ENCODE peak calls at places on chromosomes 3 and 15, in nine cellular contexts. One of them, this sample, is unnamed. For H3K27me3, the result is how much of the 10 kb centered on the place peaks cover.

GRCh38 chr3:48273594-48274211 is 32.8 kb downstream of the ZNF589 start:
- DNase-seq in AG04450: peak
- DNase-seq in K562: peak
- DNase-seq in stomach: peak
- DNase-seq in HCT116: peak
- DNase-seq in colonic mucosa: peak
- DNase-seq in suprapubic skin: no peak
- DNase-seq in fibroblast of lung: peak
- DNase-seq in hepatocyte: peak
- DNase-seq in this sample: peak

GRCh38 chr15:23049984-23050628 is 10.7 kb upstream of the TUBGCP5 start:
- DNase-seq in AG04450: no peak
- DNase-seq in K562: no peak
- DNase-seq in stomach: no peak
- DNase-seq in HCT116: no peak
- DNase-seq in colonic mucosa: no peak
- DNase-seq in suprapubic skin: no peak
- DNase-seq in fibroblast of lung: no peak
- DNase-seq in hepatocyte: no peak
- DNase-seq in this sample: no peak

GRCh38 chr3:165336786-165337185 is 140.6 kb upstream of the SLITRK3 start:
- DNase-seq in AG04450: no peak
- DNase-seq in K562: no peak
- DNase-seq in stomach: no peak
- DNase-seq in HCT116: no peak
- DNase-seq in colonic mucosa: no peak
- DNase-seq in suprapubic skin: no peak
- DNase-seq in fibroblast of lung: no peak
- DNase-seq in hepatocyte: no peak
- DNase-seq in this sample: no peak

GRCh38 chr3:50370594-50370993 is 11.3 kb upstream of the TMEM115 start:
- DNase-seq in AG04450: no peak
- DNase-seq in K562: no peak
- DNase-seq in stomach: no peak
- DNase-seq in HCT116: no peak
- DNase-seq in colonic mucosa: no peak
- DNase-seq in suprapubic skin: no peak
- DNase-seq in fibroblast of lung: peak
- DNase-seq in hepatocyte: peak
- DNase-seq in this sample: no peak

GRCh38 chr3:100254168-100254777 is 6.5 kb upstream of the TBC1D23 start:
- DNase-seq in AG04450: peak
- DNase-seq in K562: peak
- DNase-seq in stomach: peak
- DNase-seq in HCT116: peak
- DNase-seq in colonic mucosa: peak
- DNase-seq in suprapubic skin: no peak
- DNase-seq in fibroblast of lung: peak
- DNase-seq in hepatocyte: peak
- DNase-seq in this sample: no peak

GRCh38 chr3:192830279-192831110 is 87.2 kb downstream of the MB21D2 start:
- DNase-seq in AG04450: no peak
- DNase-seq in K562: no peak
- DNase-seq in stomach: no peak
- DNase-seq in HCT116: no peak
- DNase-seq in colonic mucosa: no peak
- DNase-seq in suprapubic skin: no peak
- DNase-seq in fibroblast of lung: no peak
- DNase-seq in hepatocyte: no peak
- DNase-seq in this sample: no peak

GRCh38 chr15:51104512-51104911 is 9.8 kb upstream of the TNFAIP8L3 start:
- DNase-seq in AG04450: no peak
- DNase-seq in K562: no peak
- DNase-seq in stomach: peak
- DNase-seq in HCT116: no peak
- DNase-seq in colonic mucosa: peak
- DNase-seq in suprapubic skin: peak
- DNase-seq in fibroblast of lung: peak
- DNase-seq in hepatocyte: no peak
- DNase-seq in this sample: no peak

GRCh38 chr3:138284079-138284478 is 45.6 kb downstream of the NME9 start:
- DNase-seq in AG04450: no peak
- DNase-seq in K562: no peak
- DNase-seq in stomach: no peak
- DNase-seq in HCT116: no peak
- DNase-seq in colonic mucosa: no peak
- DNase-seq in suprapubic skin: no peak
- DNase-seq in fibroblast of lung: no peak
- DNase-seq in hepatocyte: no peak
- DNase-seq in this sample: no peak

GRCh38 chr15:63801171-63801570 is 32.6 kb downstream of the HERC1 start:
- DNase-seq in AG04450: no peak
- DNase-seq in K562: no peak
- DNase-seq in stomach: no peak
- DNase-seq in HCT116: no peak
- DNase-seq in colonic mucosa: no peak
- DNase-seq in suprapubic skin: no peak
- DNase-seq in fibroblast of lung: no peak
- DNase-seq in hepatocyte: no peak
- DNase-seq in this sample: no peak

GRCh38 chr3:138862924-138863775 is 28.4 kb upstream of the PIK3CB start:
- DNase-seq in AG04450: no peak
- DNase-seq in K562: peak
- DNase-seq in stomach: peak
- DNase-seq in HCT116: peak
- DNase-seq in colonic mucosa: peak
- DNase-seq in suprapubic skin: no peak
- DNase-seq in fibroblast of lung: peak
- DNase-seq in hepatocyte: peak
- DNase-seq in this sample: peak

GRCh38 chr15:29805043-29805707 is 17.1 kb downstream of the TJP1 start:
- DNase-seq in AG04450: peak
- DNase-seq in K562: no peak
- DNase-seq in stomach: no peak
- DNase-seq in HCT116: no peak
- DNase-seq in colonic mucosa: peak
- DNase-seq in suprapubic skin: no peak
- DNase-seq in fibroblast of lung: peak
- DNase-seq in hepatocyte: peak
- DNase-seq in this sample: no peak

GRCh38 chr3:53254190-53254809 is 1.5 kb downstream of the TKT start:
- DNase-seq in AG04450: no peak
- DNase-seq in K562: peak
- DNase-seq in stomach: no peak
- DNase-seq in HCT116: no peak
- DNase-seq in colonic mucosa: no peak
- DNase-seq in suprapubic skin: no peak
- DNase-seq in fibroblast of lung: peak
- DNase-seq in hepatocyte: peak
- DNase-seq in this sample: no peak

GRCh38 chr3:149879872-149880271 is 66.9 kb downstream of the RNF13 start:
- DNase-seq in AG04450: peak
- DNase-seq in K562: peak
- DNase-seq in stomach: peak
- DNase-seq in HCT116: peak
- DNase-seq in colonic mucosa: peak
- DNase-seq in suprapubic skin: peak
- DNase-seq in fibroblast of lung: peak
- DNase-seq in hepatocyte: peak
- DNase-seq in this sample: peak

GRCh38 chr3:36451816-36452215 is 71.5 kb downstream of the STAC start:
- DNase-seq in AG04450: no peak
- DNase-seq in K562: no peak
- DNase-seq in stomach: no peak
- DNase-seq in HCT116: no peak
- DNase-seq in colonic mucosa: no peak
- DNase-seq in suprapubic skin: no peak
- DNase-seq in fibroblast of lung: no peak
- DNase-seq in hepatocyte: no peak
- DNase-seq in this sample: no peak

GRCh38 chr3:36701903-36702374 is 62.4 kb downstream of the DCLK3 start:
- DNase-seq in AG04450: peak
- DNase-seq in K562: peak
- DNase-seq in stomach: no peak
- DNase-seq in HCT116: no peak
- DNase-seq in colonic mucosa: no peak
- DNase-seq in suprapubic skin: no peak
- DNase-seq in fibroblast of lung: peak
- DNase-seq in hepatocyte: no peak
- DNase-seq in this sample: no peak

GRCh38 chr3:71074416-71074815 is 509.1 kb downstream of the FOXP1 start:
- DNase-seq in AG04450: no peak
- DNase-seq in K562: no peak
- DNase-seq in stomach: no peak
- DNase-seq in HCT116: no peak
- DNase-seq in colonic mucosa: no peak
- DNase-seq in suprapubic skin: no peak
- DNase-seq in fibroblast of lung: no peak
- DNase-seq in hepatocyte: no peak
- DNase-seq in this sample: no peak

DNA sequence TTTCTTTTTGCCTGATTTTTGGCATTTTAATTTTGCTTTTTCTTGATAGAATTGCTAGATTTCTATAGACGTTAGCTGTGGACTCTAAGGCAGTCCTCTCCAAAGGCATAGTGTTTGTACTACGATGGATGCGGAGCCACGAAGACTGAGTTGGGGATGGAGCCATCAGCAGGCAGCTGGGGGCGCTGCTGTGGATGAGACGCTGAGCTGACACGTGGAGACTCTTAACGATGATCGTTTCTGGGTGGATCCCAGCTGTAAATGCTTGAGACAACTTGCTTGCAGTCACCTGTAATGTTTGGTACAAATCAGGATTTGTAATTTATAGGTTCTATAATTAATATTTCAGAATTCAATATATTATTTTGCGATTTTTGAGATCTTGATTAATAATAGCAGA is 13.3 kb upstream of the PPP1R2 start:
- DNase-seq in AG04450: no peak
- DNase-seq in K562: peak
- DNase-seq in stomach: no peak
- DNase-seq in HCT116: no peak
- DNase-seq in colonic mucosa: no peak
- DNase-seq in suprapubic skin: no peak
- DNase-seq in fibroblast of lung: no peak
- DNase-seq in hepatocyte: no peak
- DNase-seq in this sample: no peak
- TF ChIP-seq CTCF in AG04450: peak
- TF ChIP-seq CTCF in K562: peak
- TF ChIP-seq CTCF in stomach: no peak
- TF ChIP-seq CTCF in HCT116: peak
- TF ChIP-seq CTCF in colonic mucosa: peak
- TF ChIP-seq CTCF in suprapubic skin: no peak
- TF ChIP-seq CTCF in fibroblast of lung: no peak
- TF ChIP-seq CTCF in hepatocyte: peak
- TF ChIP-seq CTCF in this sample: no peak

DNA sequence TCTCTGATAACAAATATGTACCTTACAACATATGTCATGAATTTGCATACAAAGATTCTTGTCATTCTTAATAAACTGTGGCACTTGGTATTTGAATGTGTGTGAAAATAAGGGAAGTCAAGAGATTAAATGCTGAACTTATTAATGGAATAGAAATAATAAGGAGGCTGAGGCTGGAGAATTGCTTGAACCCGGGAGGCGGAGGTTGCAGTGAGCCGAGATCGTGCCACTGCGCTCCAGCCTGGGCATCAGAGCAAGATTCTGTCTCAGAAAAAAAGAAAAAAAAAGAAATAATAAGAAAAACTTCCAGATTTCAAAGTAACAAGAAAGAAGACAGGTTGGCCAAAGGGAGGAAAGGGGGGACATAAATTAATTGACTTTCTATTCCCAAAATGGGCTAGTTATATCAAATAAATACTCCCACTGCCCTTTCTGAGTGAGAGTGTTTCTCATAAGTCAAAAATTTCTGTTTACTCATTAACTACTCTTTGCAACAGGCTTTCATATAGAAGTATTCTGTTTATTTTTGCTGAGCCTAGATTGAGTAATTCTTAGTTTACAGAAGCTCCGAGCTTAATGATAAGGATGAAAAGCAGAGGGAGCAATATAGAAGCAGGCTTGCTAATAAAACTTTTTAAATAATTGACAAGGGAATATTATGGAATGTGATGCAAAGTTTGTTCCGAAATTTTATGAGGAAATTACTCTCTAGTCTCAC is 25.6 kb downstream of the KNG1 start:
- DNase-seq in AG04450: no peak
- DNase-seq in K562: no peak
- DNase-seq in stomach: no peak
- DNase-seq in HCT116: no peak
- DNase-seq in colonic mucosa: no peak
- DNase-seq in suprapubic skin: no peak
- DNase-seq in fibroblast of lung: peak
- DNase-seq in hepatocyte: no peak
- DNase-seq in this sample: no peak
- H3K4me3 ChIP-seq in AG04450: no peak
- H3K4me3 ChIP-seq in K562: no peak
- H3K4me3 ChIP-seq in stomach: no peak
- H3K4me3 ChIP-seq in HCT116: no peak
- H3K4me3 ChIP-seq in colonic mucosa: no peak
- H3K4me3 ChIP-seq in suprapubic skin: no peak
- H3K4me3 ChIP-seq in fibroblast of lung: no peak
- H3K4me3 ChIP-seq in hepatocyte: no peak
- H3K4me3 ChIP-seq in this sample: no peak

GRCh38 chr15:88606437-88606794 is 14.7 kb upstream of the AEN start:
- DNase-seq in AG04450: no peak
- DNase-seq in K562: no peak
- DNase-seq in stomach: no peak
- DNase-seq in HCT116: no peak
- DNase-seq in colonic mucosa: no peak
- DNase-seq in suprapubic skin: no peak
- DNase-seq in fibroblast of lung: no peak
- DNase-seq in hepatocyte: no peak
- DNase-seq in this sample: no peak
- H3K27me3 ChIP-seq in AG04450: half or more
- H3K27me3 ChIP-seq in K562: under half
- H3K27me3 ChIP-seq in stomach: half or more
- H3K27me3 ChIP-seq in HCT116: under half
- H3K27me3 ChIP-seq in colonic mucosa: under half
- H3K27me3 ChIP-seq in suprapubic skin: half or more
- H3K27me3 ChIP-seq in fibroblast of lung: under half
- H3K27me3 ChIP-seq in hepatocyte: half or more
- H3K27me3 ChIP-seq in this sample: under half

GRCh38 chr3:34973586-34973985 is 665.7 kb upstream of the ARPP21 start:
- DNase-seq in AG04450: no peak
- DNase-seq in K562: no peak
- DNase-seq in stomach: no peak
- DNase-seq in HCT116: no peak
- DNase-seq in colonic mucosa: no peak
- DNase-seq in suprapubic skin: no peak
- DNase-seq in fibroblast of lung: no peak
- DNase-seq in hepatocyte: no peak
- DNase-seq in this sample: no peak

DNA sequence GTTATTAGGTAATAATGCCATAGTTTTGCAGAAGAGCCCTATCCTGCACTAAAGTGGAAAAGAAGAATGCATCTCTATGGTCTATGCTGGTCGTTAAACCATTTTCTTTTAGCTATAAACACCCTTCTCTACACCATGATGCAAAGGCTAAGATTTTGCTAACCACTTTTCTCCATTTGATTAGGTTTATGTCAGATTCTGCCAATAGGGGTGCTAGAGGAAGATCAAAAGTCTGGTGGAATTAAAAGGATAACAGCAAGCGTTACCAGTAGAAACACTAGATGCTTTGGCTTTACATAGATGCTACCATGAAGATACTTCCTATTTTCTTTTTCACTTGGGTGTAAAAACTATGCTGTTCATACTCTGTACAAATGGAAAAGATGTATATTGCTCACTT is 669.8 kb upstream of the ARPP21 start:
- DNase-seq in AG04450: no peak
- DNase-seq in K562: no peak
- DNase-seq in stomach: no peak
- DNase-seq in HCT116: no peak
- DNase-seq in colonic mucosa: no peak
- DNase-seq in suprapubic skin: no peak
- DNase-seq in fibroblast of lung: no peak
- DNase-seq in hepatocyte: no peak
- DNase-seq in this sample: no peak
- TF ChIP-seq CTCF in AG04450: no peak
- TF ChIP-seq CTCF in K562: no peak
- TF ChIP-seq CTCF in stomach: no peak
- TF ChIP-seq CTCF in HCT116: no peak
- TF ChIP-seq CTCF in colonic mucosa: no peak
- TF ChIP-seq CTCF in suprapubic skin: no peak
- TF ChIP-seq CTCF in fibroblast of lung: no peak
- TF ChIP-seq CTCF in hepatocyte: no peak
- TF ChIP-seq CTCF in this sample: no peak

This sample was measured in kidney epithelial cell.